ENCODE peak calls at places on chromosomes 3 and 15, in nine cellular contexts. O, N, Y, M, V, U, H, C and B are unnamed samples.

GRCh38 chr3:16618721-16619120 is 13.5 kb upstream of the DAZL start:
- DNase-seq in O (no peak), N (no peak), Y (peak), M (no peak), V (no peak), U (peak), H (no peak), C (no peak), B (no peak)

GRCh38 chr3:133944181-133944580 is 48.5 kb upstream of the RAB6B start:
- DNase-seq in O (no peak), N (no peak), Y (peak), M (peak), V (no peak), U (peak), H (no peak), C (no peak), B (no peak)

GRCh38 chr15:36601497-36601932 is 22.1 kb downstream of the CDIN1 start:
- DNase-seq in O (peak), N (no peak), Y (peak), M (no peak), V (no peak), U (peak), H (no peak), C (no peak), B (peak)

GRCh38 chr3:127542441-127542952 is 48.0 kb downstream of the TPRA1 start:
- DNase-seq in O (no peak), N (peak), Y (no peak), M (no peak), V (no peak), U (no peak), H (no peak), C (no peak), B (no peak)

GRCh38 chr3:173893066-173893465 is 495.5 kb downstream of the NLGN1 start:
- DNase-seq in O (no peak), N (no peak), Y (peak), M (no peak), V (no peak), U (peak), H (no peak), C (no peak), B (no peak)

GRCh38 chr15:38217181-38217580 is 35.5 kb upstream of the SPRED1 start:
- DNase-seq in O (no peak), N (no peak), Y (peak), M (no peak), V (no peak), U (peak), H (no peak), C (no peak), B (peak)

GRCh38 chr3:58899159-58899952 is 150.5 kb downstream of the CFAP20DC start:
- DNase-seq in O (peak), N (no peak), Y (peak), M (no peak), V (no peak), U (no peak), H (no peak), C (peak), B (no peak)

GRCh38 chr3:95217661-95218060 is 1154.8 kb downstream of the NSUN3 start:
- DNase-seq in O (no peak), N (no peak), Y (no peak), M (no peak), V (no peak), U (no peak), H (no peak), C (no peak), B (no peak)

GRCh38 chr15:78242128-78242527 is 7.8 kb upstream of the ACSBG1 start:
- DNase-seq in O (no peak), N (no peak), Y (no peak), M (peak), V (peak), U (no peak), H (peak), C (no peak), B (no peak)

GRCh38 chr15:39154136-39154770 is 426.6 kb upstream of the THBS1 start:
- DNase-seq in O (no peak), N (no peak), Y (no peak), M (no peak), V (peak), U (no peak), H (no peak), C (no peak), B (no peak)

GRCh38 chr3:66041116-66041515 is 2.4 kb upstream of the MAGI1 start:
- DNase-seq in O (no peak), N (no peak), Y (peak), M (no peak), V (no peak), U (peak), H (no peak), C (no peak), B (no peak)

GRCh38 chr3:184489457-184489856 is 72.1 kb upstream of the EPHB3 start:
- DNase-seq in O (no peak), N (no peak), Y (no peak), M (no peak), V (no peak), U (no peak), H (no peak), C (no peak), B (no peak)

GRCh38 chr3:14834121-14834520 is 15.4 kb downstream of the FGD5 start:
- DNase-seq in O (no peak), N (no peak), Y (no peak), M (no peak), V (no peak), U (no peak), H (no peak), C (no peak), B (no peak)

GRCh38 chr3:39644176-39644575 is 165.2 kb upstream of the MYRIP start:
- DNase-seq in O (no peak), N (no peak), Y (peak), M (no peak), V (no peak), U (peak), H (no peak), C (no peak), B (peak)

GRCh38 chr3:39657075-39657474 is 152.3 kb upstream of the MYRIP start:
- DNase-seq in O (no peak), N (no peak), Y (no peak), M (no peak), V (no peak), U (no peak), H (no peak), C (no peak), B (no peak)

GRCh38 chr15:70053006-70053702 is 44.6 kb downstream of the TLE3 start:
- DNase-seq in O (no peak), N (no peak), Y (no peak), M (no peak), V (no peak), U (no peak), H (no peak), C (peak), B (no peak)

GRCh38 chr3:12299026-12299425 is 10.2 kb downstream of the PPARG start:
- DNase-seq in O (no peak), N (no peak), Y (no peak), M (no peak), V (no peak), U (no peak), H (no peak), C (no peak), B (no peak)

GRCh38 chr3:40191850-40192448 is 117.6 kb upstream of the EIF1B start:
- DNase-seq in O (peak), N (peak), Y (peak), M (peak), V (peak), U (peak), H (peak), C (peak), B (peak)

GRCh38 chr3:40166997-40167396 is 142.5 kb upstream of the EIF1B start:
- DNase-seq in O (no peak), N (no peak), Y (no peak), M (no peak), V (peak), U (no peak), H (peak), C (no peak), B (no peak)

GRCh38 chr15:39084683-39085530 is 496.0 kb upstream of the THBS1 start:
- DNase-seq in O (peak), N (no peak), Y (peak), M (no peak), V (no peak), U (peak), H (no peak), C (peak), B (peak)

GRCh38 chr3:148902173-148902791 is 37.2 kb downstream of the CPA3 start:
- DNase-seq in O (no peak), N (no peak), Y (peak), M (no peak), V (no peak), U (peak), H (no peak), C (no peak), B (no peak)

GRCh38 chr3:184315871-184316661 is 1.7 kb downstream of the EIF4G1 start:
- DNase-seq in O (peak), N (no peak), Y (no peak), M (no peak), V (no peak), U (peak), H (peak), C (peak), B (no peak)

GRCh38 chr15:35514759-35515158 is 31.2 kb downstream of the DPH6 start:
- DNase-seq in O (no peak), N (no peak), Y (peak), M (no peak), V (no peak), U (peak), H (no peak), C (no peak), B (no peak)

GRCh38 chr3:69214241-69214640 is 91.8 kb upstream of the LMOD3 start:
- DNase-seq in O (no peak), N (no peak), Y (no peak), M (no peak), V (no peak), U (no peak), H (no peak), C (no peak), B (no peak)

GRCh38 chr3:136956994-136957393 is 789 bp upstream of the IL20RB start:
- DNase-seq in O (no peak), N (no peak), Y (no peak), M (no peak), V (no peak), U (no peak), H (no peak), C (no peak), B (no peak)

GRCh38 chr3:52703356-52703755 is 2.2 kb downstream of the GLT8D1 start:
- DNase-seq in O (no peak), N (no peak), Y (no peak), M (no peak), V (no peak), U (no peak), H (no peak), C (no peak), B (no peak)

GRCh38 chr15:45790325-45790943 is 155.6 kb downstream of the SQOR start:
- DNase-seq in O (no peak), N (peak), Y (no peak), M (peak), V (peak), U (peak), H (peak), C (no peak), B (no peak)

GRCh38 chr3:46948830-46949671 is 27.5 kb downstream of the CCDC12 start:
- DNase-seq in O (peak), N (peak), Y (no peak), M (no peak), V (peak), U (no peak), H (no peak), C (peak), B (no peak)

GRCh38 chr3:17055374-17056276 is 170.9 kb downstream of the PLCL2 start:
- DNase-seq in O (no peak), N (no peak), Y (peak), M (no peak), V (no peak), U (peak), H (no peak), C (no peak), B (no peak)

GRCh38 chr3:43641306-43642114 is 19.7 kb upstream of the ANO10 start:
- DNase-seq in O (no peak), N (no peak), Y (peak), M (no peak), V (no peak), U (peak), H (no peak), C (no peak), B (no peak)

GRCh38 chr3:18559323-18559972 is 134.3 kb upstream of the SATB1 start:
- DNase-seq in O (no peak), N (peak), Y (peak), M (peak), V (peak), U (no peak), H (peak), C (no peak), B (no peak)

GRCh38 chr3:131988209-131988608 is 46.6 kb downstream of the CPNE4 start:
- DNase-seq in O (no peak), N (no peak), Y (no peak), M (no peak), V (no peak), U (no peak), H (peak), C (no peak), B (no peak)

DNA sequence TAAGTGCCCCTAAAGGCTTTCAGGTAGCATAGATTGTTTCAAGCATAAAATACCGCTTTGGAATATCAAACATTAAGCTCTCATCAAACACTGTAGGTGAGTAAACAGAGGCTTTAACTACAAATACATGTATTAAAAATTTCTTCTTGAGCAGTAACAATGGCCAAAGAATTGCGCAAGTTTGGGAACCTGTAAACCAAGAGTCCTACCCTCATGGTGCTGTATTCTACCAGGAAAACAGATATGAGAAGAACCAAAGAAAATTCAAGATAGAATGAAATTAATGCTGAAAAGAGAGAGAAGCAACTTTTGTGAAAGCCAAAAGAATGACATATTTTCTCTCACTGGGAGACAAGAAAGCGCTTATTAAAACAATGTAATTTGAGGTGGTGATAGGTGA is 45.5 kb downstream of the CPNE4 start:
- DNase-seq in O (no peak), N (no peak), Y (no peak), M (no peak), V (no peak), U (no peak), H (no peak), C (no peak), B (no peak)
- H3K4me3 ChIP-seq in O (no peak), N (no peak), Y (no peak), M (no peak), V (no peak), U (no peak), H (no peak), C (no peak), B (no peak)

GRCh38 chr15:43955140-43955539 is 128.3 kb downstream of the WDR76 start:
- DNase-seq in O (no peak), N (no peak), Y (no peak), M (no peak), V (no peak), U (no peak), H (no peak), C (no peak), B (no peak)

GRCh38 chr15:43950551-43950950 is 123.7 kb downstream of the WDR76 start:
- DNase-seq in O (no peak), N (no peak), Y (no peak), M (no peak), V (no peak), U (no peak), H (no peak), C (no peak), B (no peak)

GRCh38 chr15:43954181-43954621 is 127.4 kb downstream of the WDR76 start:
- DNase-seq in O (no peak), N (no peak), Y (peak), M (no peak), V (no peak), U (peak), H (no peak), C (no peak), B (no peak)

GRCh38 chr15:43957724-43958123 is 130.9 kb downstream of the WDR76 start:
- DNase-seq in O (no peak), N (no peak), Y (no peak), M (no peak), V (no peak), U (no peak), H (no peak), C (no peak), B (no peak)

DNA sequence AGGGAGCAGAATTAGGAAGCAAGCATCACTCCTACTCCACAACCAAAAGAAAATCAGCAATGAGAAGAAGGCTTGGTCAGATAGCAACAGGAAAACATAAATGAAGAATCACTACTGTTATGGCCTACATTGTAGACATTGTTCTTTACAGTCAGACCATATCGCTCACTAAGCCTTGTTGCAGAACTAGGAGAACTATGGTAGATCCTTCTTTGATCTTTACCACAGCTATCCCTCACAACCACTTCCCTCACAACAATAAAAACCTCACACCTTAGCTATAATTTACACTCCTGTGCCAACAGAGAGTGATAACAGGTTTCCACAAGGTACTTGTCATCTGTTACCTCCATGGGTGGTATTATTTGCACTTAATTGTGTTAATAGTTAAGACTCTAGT is 126.6 kb downstream of the WDR76 start:
- DNase-seq in O (no peak), N (no peak), Y (no peak), M (no peak), V (no peak), U (no peak), H (no peak), C (no peak), B (no peak)
- H3K27ac ChIP-seq in O (no peak), N (no peak), Y (no peak), M (no peak), V (no peak), U (no peak), H (no peak), C (no peak), B (no peak)

GRCh38 chr15:57379487-57379886 is 3.2 kb downstream of the CGNL1 start:
- DNase-seq in O (no peak), N (no peak), Y (no peak), M (no peak), V (no peak), U (no peak), H (no peak), C (no peak), B (no peak)
- H3K4me3 ChIP-seq in O (no peak), N (no peak), Y (no peak), M (no peak), V (no peak), U (no peak), H (no peak), C (peak), B (no peak)

GRCh38 chr15:67187351-67187854 is 67.1 kb downstream of the AAGAB start:
- DNase-seq in O (no peak), N (no peak), Y (no peak), M (no peak), V (no peak), U (no peak), H (no peak), C (peak), B (no peak)
- H3K27ac ChIP-seq in O (peak), N (no peak), Y (no peak), M (peak), V (no peak), U (peak), H (no peak), C (peak), B (peak)

DNA sequence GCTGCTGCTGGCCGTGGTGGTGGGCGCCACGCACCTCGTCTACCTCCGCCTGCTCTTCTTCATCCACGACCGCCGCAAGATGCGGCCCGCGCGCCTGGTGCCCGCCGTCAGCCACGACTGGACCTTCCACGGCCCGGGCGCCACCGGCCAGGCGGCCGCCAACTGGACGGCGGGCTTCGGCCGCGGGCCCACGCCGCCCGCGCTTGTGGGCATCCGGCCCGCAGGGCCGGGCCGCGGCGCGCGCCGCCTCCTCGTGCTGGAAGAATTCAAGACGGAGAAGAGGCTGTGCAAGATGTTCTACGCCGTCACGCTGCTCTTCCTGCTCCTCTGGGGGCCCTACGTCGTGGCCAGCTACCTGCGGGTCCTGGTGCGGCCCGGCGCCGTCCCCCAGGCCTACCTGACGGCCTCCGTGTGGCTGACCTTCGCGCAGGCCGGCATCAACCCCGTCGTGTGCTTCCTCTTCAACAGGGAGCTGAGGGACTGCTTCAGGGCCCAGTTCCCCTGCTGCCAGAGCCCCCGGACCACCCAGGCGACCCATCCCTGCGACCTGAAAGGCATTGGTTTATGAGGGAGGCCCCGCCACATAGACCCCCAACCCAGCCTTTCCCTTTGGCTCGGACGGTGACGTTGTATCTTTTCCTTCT is 1.1 kb downstream of the GPR27 start:
- DNase-seq in O (no peak), N (no peak), Y (no peak), M (no peak), V (peak), U (no peak), H (peak), C (peak), B (no peak)
- H3K4me3 ChIP-seq in O (peak), N (peak), Y (peak), M (peak), V (peak), U (no peak), H (peak), C (peak), B (no peak)

GRCh38 chr3:113654851-113655250 is 41.6 kb downstream of the USF3 start:
- DNase-seq in O (no peak), N (no peak), Y (no peak), M (no peak), V (no peak), U (no peak), H (no peak), C (no peak), B (no peak)
- H3K27ac ChIP-seq in O (peak), N (no peak), Y (no peak), M (no peak), V (no peak), U (no peak), H (no peak), C (peak), B (no peak)

DNA sequence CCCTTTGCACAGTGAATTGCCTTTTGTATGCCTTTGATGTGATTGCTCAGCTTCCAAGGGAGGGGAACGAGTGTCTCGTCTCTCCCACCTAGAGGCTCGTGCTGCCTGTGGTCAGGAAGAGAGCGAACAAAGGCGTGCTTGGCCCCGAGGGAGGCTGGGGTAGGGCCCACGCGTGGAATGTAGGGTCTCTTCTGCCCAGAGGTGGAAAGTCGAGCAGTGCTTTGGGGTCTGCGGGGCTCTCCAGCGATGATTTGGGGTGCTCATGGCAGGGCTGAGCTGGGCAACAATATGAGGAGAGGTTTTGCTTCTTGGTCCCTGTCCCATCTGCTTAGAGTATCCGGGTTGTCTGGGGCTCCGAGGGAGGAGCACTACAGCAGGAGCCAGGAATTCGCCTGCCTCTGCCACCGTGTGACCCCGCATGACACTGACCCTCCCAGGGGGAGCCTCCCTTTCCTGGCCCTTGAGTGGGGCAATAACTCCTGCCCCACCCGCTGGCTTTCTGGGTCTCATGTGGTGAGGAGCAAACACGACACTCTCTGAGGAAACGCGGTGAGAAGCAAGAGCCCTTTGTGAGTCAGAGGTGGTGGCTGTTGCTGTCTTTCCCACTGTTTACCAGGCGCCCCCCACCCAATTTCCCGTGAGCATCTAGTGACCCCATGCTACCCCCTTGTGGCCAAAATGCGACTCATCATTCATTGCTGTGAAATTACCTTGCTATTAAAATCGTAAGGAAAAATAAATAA is 29.6 kb downstream of the CCNL1 start:
- DNase-seq in O (peak), N (peak), Y (peak), M (peak), V (peak), U (peak), H (peak), C (peak), B (no peak)
- H3K4me3 ChIP-seq in O (peak), N (no peak), Y (peak), M (peak), V (peak), U (no peak), H (peak), C (no peak), B (no peak)